ENCODE peak calls at places on chromosomes 6 and 20, in four cellular contexts. One of them, this sample, is unnamed.
A peak's percentile ranks its signal among the peaks of the same experiment; 100 is the strongest.

GRCh38 chr6:141667580-141668309 is 465.0 kb upstream of the GJE1 start:
- DNase-seq in SJSA1: no peak
- DNase-seq in NCI-H524: no peak
- DNase-seq in activated T-helper 1 cell treated with anti-CD3 and anti-CD28 coated beads, Interleukin-2, amount 50 U/mL, for 16 hours: no peak
- DNase-seq in this sample: no peak

GRCh38 chr6:35055906-35056305 is 85.2 kb downstream of the TCP11 start:
- DNase-seq in SJSA1: no peak
- DNase-seq in NCI-H524: no peak
- DNase-seq in activated T-helper 1 cell treated with anti-CD3 and anti-CD28 coated beads, Interleukin-2, amount 50 U/mL, for 16 hours: no peak
- DNase-seq in this sample: no peak

GRCh38 chr6:132247381-132248159 is 153.7 kb downstream of the MOXD1 start:
- DNase-seq in SJSA1: no peak
- DNase-seq in NCI-H524: no peak
- DNase-seq in activated T-helper 1 cell treated with anti-CD3 and anti-CD28 coated beads, Interleukin-2, amount 50 U/mL, for 16 hours: no peak
- DNase-seq in this sample: no peak

GRCh38 chr6:33882154-33882553 is 78.4 kb upstream of the MLN start:
- DNase-seq in SJSA1: no peak
- DNase-seq in NCI-H524: no peak
- DNase-seq in activated T-helper 1 cell treated with anti-CD3 and anti-CD28 coated beads, Interleukin-2, amount 50 U/mL, for 16 hours: no peak
- DNase-seq in this sample: no peak

GRCh38 chr6:157613011-157613522 is 210.0 kb upstream of the SNX9 start:
- DNase-seq in SJSA1: no peak
- DNase-seq in NCI-H524: no peak
- DNase-seq in activated T-helper 1 cell treated with anti-CD3 and anti-CD28 coated beads, Interleukin-2, amount 50 U/mL, for 16 hours: no peak
- DNase-seq in this sample: peak; percentile 32

GRCh38 chr6:161274488-161274858 is 612 bp upstream of the AGPAT4 start:
- DNase-seq in SJSA1: no peak
- DNase-seq in NCI-H524: peak; percentile 66
- DNase-seq in activated T-helper 1 cell treated with anti-CD3 and anti-CD28 coated beads, Interleukin-2, amount 50 U/mL, for 16 hours: no peak
- DNase-seq in this sample: no peak

GRCh38 chr6:90230547-90231240 is 65.9 kb downstream of the BACH2 start:
- DNase-seq in SJSA1: no peak
- DNase-seq in NCI-H524: no peak
- DNase-seq in activated T-helper 1 cell treated with anti-CD3 and anti-CD28 coated beads, Interleukin-2, amount 50 U/mL, for 16 hours: no peak
- DNase-seq in this sample: no peak

GRCh38 chr6:25138697-25139051 is 140.5 kb upstream of the CARMIL1 start:
- DNase-seq in SJSA1: no peak
- DNase-seq in NCI-H524: no peak
- DNase-seq in activated T-helper 1 cell treated with anti-CD3 and anti-CD28 coated beads, Interleukin-2, amount 50 U/mL, for 16 hours: no peak
- DNase-seq in this sample: no peak

GRCh38 chr20:12012241-12013222 is 94.8 kb downstream of the BTBD3 start:
- DNase-seq in SJSA1: no peak
- DNase-seq in NCI-H524: peak; percentile 11
- DNase-seq in activated T-helper 1 cell treated with anti-CD3 and anti-CD28 coated beads, Interleukin-2, amount 50 U/mL, for 16 hours: no peak
- DNase-seq in this sample: peak; percentile 10

GRCh38 chr6:10205120-10205519 is 209.8 kb downstream of the TFAP2A start:
- DNase-seq in SJSA1: no peak
- DNase-seq in NCI-H524: no peak
- DNase-seq in activated T-helper 1 cell treated with anti-CD3 and anti-CD28 coated beads, Interleukin-2, amount 50 U/mL, for 16 hours: no peak
- DNase-seq in this sample: no peak

This sample was measured in brain pericyte.